ENCODE peak calls at places on chromosomes 5 and 9, in four cellular contexts. F is HCT116, R is SK-N-SH, H is GM12878. B is an unnamed sample. For H3K36me3, the result is how much of the 10 kb centered on the place peaks cover.

GRCh38 chr5:72427488-72428437 is 79.4 kb downstream of the ZNF366 start:
- DNase-seq in F (no peak), R (no peak), H (no peak), B (no peak)

GRCh38 chr5:173413476-173413982 is 85.3 kb upstream of the STC2 start:
- DNase-seq in H (no peak), R (no peak), F (no peak), B (no peak)

GRCh38 chr5:36683821-36684434 is 77.5 kb downstream of the SLC1A3 start:
- DNase-seq in H (no peak), F (no peak), R (peak), B (no peak)

GRCh38 chr9:36603006-36603405 is 30.3 kb downstream of the MELK start:
- DNase-seq in R (no peak), F (no peak), H (peak), B (no peak)

GRCh38 chr9:86713456-86713855 is 233.8 kb downstream of the GAS1 start:
- DNase-seq in F (no peak), R (no peak), H (no peak), B (no peak)

GRCh38 chr9:137319434-137319975 is 17.4 kb upstream of the NRARP start:
- DNase-seq in H (no peak), R (peak), F (no peak), B (no peak)

GRCh38 chr5:56018860-56019259 is 24.1 kb upstream of the IL6ST start:
- DNase-seq in R (no peak), H (no peak), F (no peak), B (no peak)

GRCh38 chr9:126625329-126626116 is 11.8 kb downstream of the LMX1B start:
- DNase-seq in F (no peak), R (no peak), H (no peak), B (no peak)

GRCh38 chr9:88011005-88011766 is 36.9 kb upstream of the CDK20 start:
- DNase-seq in F (no peak), H (no peak), R (peak), B (no peak)

GRCh38 chr9:12859704-12860251 is 85.0 kb downstream of the LURAP1L start:
- DNase-seq in F (peak), H (no peak), R (no peak), B (peak)

GRCh38 chr5:20231040-20231439 is 243.0 kb upstream of the CDH18 start:
- DNase-seq in F (no peak), H (no peak), R (no peak), B (no peak)

GRCh38 chr5:150469718-150470470 is 20.4 kb upstream of the RPS14 start:
- DNase-seq in R (no peak), F (no peak), H (no peak), B (peak)

GRCh38 chr5:140219068-140219971 is 44.3 kb downstream of the CYSTM1 start:
- DNase-seq in H (no peak), R (no peak), F (no peak), B (no peak)
- TF ChIP-seq REST in H (no peak), R (no peak), F (no peak), B (no peak)

GRCh38 chr5:107543868-107544267 is 126.9 kb downstream of the EFNA5 start:
- DNase-seq in H (no peak), F (no peak), R (no peak), B (no peak)

GRCh38 chr5:107546084-107546483 is 124.7 kb downstream of the EFNA5 start:
- DNase-seq in H (no peak), R (peak), F (no peak), B (no peak)

GRCh38 chr5:107544967-107545366 is 125.8 kb downstream of the EFNA5 start:
- DNase-seq in R (no peak), F (no peak), H (no peak), B (no peak)

GRCh38 chr5:107542831-107543231 is 127.9 kb downstream of the EFNA5 start:
- DNase-seq in F (no peak), R (no peak), H (no peak), B (no peak)

DNA sequence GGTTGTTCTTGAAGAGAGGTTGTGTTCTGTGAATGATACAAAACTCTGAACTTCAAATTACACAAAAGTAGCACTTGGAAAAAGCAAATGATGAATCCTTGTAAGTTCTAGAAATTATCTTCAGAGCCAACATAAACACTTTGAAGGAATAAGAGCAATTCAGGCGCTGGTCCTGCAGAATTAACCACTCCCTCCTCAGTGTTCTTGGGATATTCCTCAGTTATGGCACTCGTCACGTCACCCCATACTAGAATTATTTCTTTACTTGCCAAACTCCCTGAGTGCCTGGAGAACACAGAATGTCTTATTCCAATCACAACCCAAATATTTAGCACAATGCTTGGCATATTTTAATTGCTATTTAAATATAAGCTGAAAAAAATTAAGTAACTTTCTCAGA is 126.3 kb downstream of the EFNA5 start:
- DNase-seq in R (no peak), H (no peak), F (no peak), B (no peak)
- H3K36me3 ChIP-seq in R (under half), H (under half), F (under half), B (under half)

GRCh38 chr5:6508931-6509330 is 60.3 kb downstream of the UBE2QL1 start:
- DNase-seq in H (no peak), R (no peak), F (no peak), B (no peak)
- TF ChIP-seq REST in H (no peak), R (no peak), F (no peak), B (no peak)

GRCh38 chr9:128617943-128618342 is 38.7 kb downstream of the DYNC2I2 start:
- DNase-seq in R (no peak), F (no peak), H (no peak), B (no peak)
- H3K36me3 ChIP-seq in R (half or more), F (half or more), H (under half), B (under half)

DNA sequence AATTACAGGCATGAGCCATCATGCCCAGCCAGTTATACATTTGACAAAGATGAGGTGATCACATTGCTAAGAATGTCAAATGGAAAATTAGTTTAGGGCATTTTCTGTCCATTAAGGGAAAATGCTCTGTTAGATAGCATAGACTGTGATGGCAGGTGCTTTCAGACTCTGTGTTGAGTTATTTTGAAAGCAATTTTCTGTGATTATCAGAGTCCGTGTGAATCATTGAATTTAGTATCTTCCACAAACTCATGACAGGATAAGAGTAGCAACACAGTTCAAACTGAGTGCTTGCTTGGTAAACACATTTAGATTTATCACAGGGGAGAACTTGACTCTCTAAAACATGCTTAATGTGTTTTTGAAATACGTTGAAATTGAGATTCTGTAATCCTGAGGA is 69.0 kb downstream of the GAPVD1 start:
- DNase-seq in R (no peak), F (no peak), H (no peak), B (no peak)
- TF ChIP-seq REST in R (no peak), F (no peak), H (no peak), B (no peak)

GRCh38 chr5:65555266-65555665 is 7.7 kb downstream of the CENPK start:
- DNase-seq in H (no peak), R (no peak), F (no peak), B (no peak)

GRCh38 chr5:65556181-65556580 is 6.8 kb downstream of the CENPK start:
- DNase-seq in F (no peak), H (no peak), R (no peak), B (no peak)

GRCh38 chr5:65553941-65554340 is 9.0 kb downstream of the CENPK start:
- DNase-seq in F (no peak), R (no peak), H (no peak), B (no peak)

DNA sequence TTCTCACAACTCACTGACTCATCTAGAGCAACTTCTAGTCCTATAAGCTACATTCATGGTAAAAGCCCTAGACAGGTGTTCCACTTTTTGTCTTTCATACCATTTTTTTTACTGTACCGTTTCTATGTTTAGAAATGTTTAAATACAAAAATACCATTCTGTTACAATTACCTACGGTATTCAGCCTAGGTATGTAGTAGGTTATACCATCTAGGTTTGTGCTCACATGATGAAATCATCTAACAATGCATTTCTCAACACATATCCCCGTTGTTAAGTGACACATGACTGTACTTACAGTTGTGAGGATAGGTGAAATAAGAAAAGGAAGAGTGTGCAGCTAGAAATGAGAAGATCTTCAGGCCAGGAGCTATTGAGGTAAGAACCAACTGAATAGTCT is 6.2 kb downstream of the CENPK start:
- DNase-seq in R (no peak), H (no peak), F (no peak), B (no peak)
- H3K36me3 ChIP-seq in R (under half), H (under half), F (under half), B (under half)

B was measured in Panc1.